ENCODE peak calls at places on chromosome 22, in five cellular contexts. C is Calu3, G is IMR-90, M is OCI-LY7, R is PC-9. E is an unnamed sample.

GRCh38 chr22:23070418-23071162 is at the start of gene GNAZ:
- DNase-seq in C (no peak), G (no peak), M (peak; percentile 67), R (no peak), E (no peak)

GRCh38 chr22:37121887-37122591 is 12.5 kb upstream of the TMPRSS6 start:
- DNase-seq in C (no peak), G (peak; percentile 37), M (peak; percentile 30), R (peak; percentile 72), E (peak; percentile 25)

GRCh38 chr22:28710889-28711285 is 30.7 kb downstream of the CHEK2 start:
- DNase-seq in C (no peak), G (peak; percentile 43), M (no peak), R (no peak), E (no peak)

GRCh38 chr22:40138866-40139265 is 38.9 kb upstream of the TNRC6B start:
- DNase-seq in C (no peak), G (no peak), M (no peak), R (no peak), E (no peak)

GRCh38 chr22:46418827-46419226 is 83.3 kb downstream of the TRMU start:
- DNase-seq in C (no peak), G (no peak), M (no peak), R (no peak), E (no peak)

GRCh38 chr22:21754523-21755128 is 19.0 kb upstream of the YPEL1 start:
- DNase-seq in C (no peak), G (peak; percentile 12), M (peak; percentile 72), R (no peak), E (no peak)

GRCh38 chr22:47607486-47607885 is 845.0 kb downstream of the TBC1D22A start:
- DNase-seq in C (no peak), G (no peak), M (no peak), R (no peak), E (no peak)

GRCh38 chr22:21735198-21736083 is at the start of gene YPEL1:
- DNase-seq in C (peak; percentile 99), G (peak; percentile 95), M (peak; percentile 96), R (peak; percentile 61), E (peak; percentile 91)

GRCh38 chr22:22593964-22594656 is 35.0 kb upstream of the PRAME start:
- DNase-seq in C (peak; percentile 65), G (peak; percentile 53), M (peak; percentile 84), R (peak; percentile 40), E (no peak)

GRCh38 chr22:30785527-30785926 is 90.9 kb downstream of the OSBP2 start:
- DNase-seq in C (no peak), G (no peak), M (no peak), R (no peak), E (no peak)

GRCh38 chr22:30859714-30860095 is 108.9 kb downstream of the MORC2 start:
- DNase-seq in C (no peak), G (no peak), M (no peak), R (no peak), E (no peak)

GRCh38 chr22:44546686-44547310 is 48.8 kb upstream of the RTL6 start:
- DNase-seq in C (no peak), G (no peak), M (no peak), R (no peak), E (no peak)

GRCh38 chr22:40567106-40567505 is 69.4 kb downstream of the MRTFA start:
- DNase-seq in C (no peak), G (peak; percentile 59), M (no peak), R (peak; percentile 66), E (peak; percentile 23)

GRCh38 chr22:48331691-48332220 is 1495.9 kb downstream of the BRD1 start:
- DNase-seq in C (no peak), G (no peak), M (no peak), R (no peak), E (no peak)

GRCh38 chr22:23438216-23438615 is 141.9 kb downstream of the IGLL1 start:
- DNase-seq in C (no peak), G (no peak), M (no peak), R (no peak), E (no peak)

GRCh38 chr22:47102648-47103047 is 340.2 kb downstream of the TBC1D22A start:
- DNase-seq in C (no peak), G (peak; percentile 12), M (no peak), R (no peak), E (no peak)

GRCh38 chr22:47850644-47851151 is 1088.2 kb downstream of the TBC1D22A start:
- DNase-seq in C (no peak), G (no peak), M (no peak), R (no peak), E (peak; percentile 2)

GRCh38 chr22:24284747-24285203 is 14.1 kb downstream of the SPECC1L start:
- DNase-seq in C (no peak), G (peak; percentile 53), M (no peak), R (peak; percentile 45), E (no peak)

GRCh38 chr22:40285508-40285907 is 60.8 kb upstream of the ADSL start:
- DNase-seq in C (no peak), G (no peak), M (no peak), R (no peak), E (no peak)

GRCh38 chr22:46547179-46547882 is 9.9 kb upstream of the CELSR1 start:
- DNase-seq in C (peak; percentile 34), G (peak; percentile 77), M (no peak), R (peak; percentile 75), E (peak; percentile 77)

GRCh38 chr22:46758867-46759290 is 3.6 kb upstream of the TBC1D22A start:
- DNase-seq in C (peak; percentile 65), G (peak; percentile 63), M (peak; percentile 68), R (peak; percentile 73), E (no peak)

GRCh38 chr22:29230916-29231875 is 25.5 kb downstream of the EMID1 start:
- DNase-seq in C (no peak), G (no peak), M (no peak), R (no peak), E (no peak)

GRCh38 chr22:41348964-41349484 is 32.7 kb upstream of the TEF start:
- DNase-seq in C (no peak), G (no peak), M (no peak), R (no peak), E (no peak)

GRCh38 chr22:21761086-21761485 is 25.5 kb upstream of the YPEL1 start:
- DNase-seq in C (no peak), G (peak; percentile 88), M (no peak), R (no peak), E (no peak)

GRCh38 chr22:24578355-24579241 is 14.3 kb downstream of the LRRC75B start:
- DNase-seq in C (no peak), G (peak; percentile 20), M (no peak), R (no peak), E (peak; percentile 55)

DNA sequence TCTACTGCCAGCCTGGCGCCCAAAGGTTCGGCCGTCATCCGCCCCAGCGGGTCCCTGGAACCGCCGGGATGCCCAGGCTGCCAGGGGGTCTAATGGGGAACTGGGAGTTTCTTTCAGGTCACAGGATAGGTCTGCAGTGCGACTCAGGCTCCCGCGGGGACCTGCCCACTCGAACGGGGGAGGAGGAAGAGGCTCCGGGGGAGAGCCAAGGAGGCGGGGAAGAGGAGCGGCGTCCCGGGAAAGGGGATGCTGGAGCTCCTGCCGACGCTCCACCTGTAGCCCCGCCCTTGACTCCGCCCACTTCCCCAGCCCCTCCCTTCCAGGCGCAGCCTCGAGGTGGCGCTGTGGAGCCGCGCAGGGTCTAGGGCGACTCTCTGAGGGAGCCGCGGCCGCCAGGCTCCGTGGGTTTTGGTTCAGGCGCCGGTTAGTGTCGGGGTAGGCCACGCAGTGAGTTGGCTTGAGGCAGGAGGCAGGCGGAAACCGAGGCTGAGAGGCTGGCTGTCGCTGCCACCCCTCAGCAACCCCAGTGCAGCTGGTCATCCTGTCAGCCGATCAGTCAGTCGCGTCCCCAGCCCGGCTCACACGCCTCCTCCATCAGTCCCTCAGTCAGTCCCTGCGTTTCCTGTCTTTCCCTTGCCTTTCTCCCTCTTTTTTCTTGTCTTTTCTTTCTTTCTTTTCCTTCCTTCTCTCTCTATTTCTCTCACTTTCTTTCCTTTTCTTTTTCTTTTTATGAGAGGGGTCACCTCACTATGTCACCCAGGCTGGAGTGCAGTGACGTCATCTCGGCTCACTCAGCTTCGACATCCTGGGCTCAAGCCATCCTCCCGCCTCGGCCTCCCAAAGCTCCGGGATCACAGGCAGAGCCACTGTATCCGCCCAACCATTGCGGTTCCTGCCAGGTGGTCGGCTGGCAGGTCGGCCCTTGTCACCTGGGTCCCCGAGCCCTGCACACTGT is 26.4 kb downstream of the YWHAH start:
- DNase-seq in C (peak; percentile 96), G (peak; percentile 51), M (peak; percentile 63), R (peak; percentile 68), E (peak; percentile 85)
- TF ChIP-seq CTCF in C (peak; percentile 90), G (peak; percentile 91), M (peak; percentile 64), R (peak; percentile 91), E (peak; percentile 91)

DNA sequence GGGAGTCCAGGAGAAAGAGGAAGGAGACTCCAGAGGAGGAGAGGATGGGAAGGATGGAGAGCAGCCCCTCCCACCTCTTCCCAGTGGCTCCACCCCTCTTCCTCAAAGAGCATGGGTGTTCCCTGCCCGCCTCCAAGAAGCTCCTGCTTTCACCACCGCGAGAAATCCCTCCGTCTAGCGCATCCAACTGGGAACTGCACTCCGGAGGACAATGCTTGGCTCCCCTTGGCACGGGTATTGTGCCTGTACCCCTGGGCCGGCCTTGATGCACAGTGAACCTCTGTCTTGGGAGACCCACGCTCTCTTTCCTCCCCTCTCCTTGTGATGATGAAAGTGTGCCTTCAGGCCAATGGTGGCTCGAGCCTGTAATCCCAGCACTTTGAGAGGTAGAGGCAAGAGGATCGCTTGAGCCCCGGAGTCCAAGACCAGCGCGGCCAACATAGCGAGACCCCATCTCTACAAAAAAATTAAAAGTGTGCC is 14.9 kb upstream of the ADA2 start:
- DNase-seq in C (no peak), G (no peak), M (no peak), R (peak; percentile 39), E (no peak)
- TF ChIP-seq CTCF in C (no peak), G (no peak), M (no peak), R (no peak), E (no peak)

DNA sequence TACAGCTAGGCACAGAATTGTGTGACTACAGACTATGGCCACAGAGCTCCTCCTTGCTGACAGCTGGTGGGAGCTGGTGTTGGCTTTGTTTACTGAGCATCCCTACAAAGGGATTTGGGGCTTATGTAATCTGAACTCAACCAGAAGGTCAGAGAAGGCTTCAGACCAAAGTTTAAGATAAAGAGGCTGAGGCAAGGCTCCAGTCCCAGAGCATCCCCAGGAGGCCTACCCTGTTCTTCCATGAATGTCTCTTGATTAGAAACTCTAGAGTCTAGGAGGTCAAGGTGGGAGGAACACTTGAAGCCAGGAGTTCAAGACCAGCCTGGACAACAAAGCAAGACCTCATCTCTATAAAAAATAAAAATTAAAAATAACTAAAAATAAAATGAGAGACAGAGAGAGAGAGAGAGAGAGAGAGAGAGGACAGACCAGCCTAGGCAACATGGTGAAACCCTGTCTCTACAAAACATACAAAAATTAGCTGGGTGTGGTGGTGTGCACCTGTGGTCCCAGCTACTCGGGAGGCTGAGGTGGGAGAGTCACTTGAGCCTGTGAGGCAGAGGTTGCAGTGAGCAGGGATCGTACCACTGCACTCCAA is 125.5 kb upstream of the SERPIND1 start:
- DNase-seq in C (no peak), G (no peak), M (no peak), R (no peak), E (no peak)
- TF ChIP-seq CTCF in C (no peak), G (no peak), M (no peak), R (no peak), E (no peak)

GRCh38 chr22:19556963-19557545 is 32.8 kb upstream of the CLDN5 start:
- DNase-seq in C (no peak), G (no peak), M (no peak), R (no peak), E (no peak)

GRCh38 chr22:19559324-19559811 is 35.2 kb upstream of the CLDN5 start:
- DNase-seq in C (no peak), G (no peak), M (no peak), R (no peak), E (no peak)

GRCh38 chr22:19555651-19556050 is 31.4 kb upstream of the CLDN5 start:
- DNase-seq in C (no peak), G (no peak), M (no peak), R (no peak), E (no peak)

GRCh38 chr22:19553201-19553600 is 29.0 kb upstream of the CLDN5 start:
- DNase-seq in C (no peak), G (no peak), M (no peak), R (no peak), E (no peak)

GRCh38 chr22:19554834-19555404 is 30.7 kb upstream of the CLDN5 start:
- DNase-seq in C (peak; percentile 47), G (peak; percentile 35), M (no peak), R (no peak), E (peak; percentile 24)
- TF ChIP-seq CTCF in C (no peak), G (peak; percentile 31), M (no peak), R (peak; percentile 21), E (no peak)